ENCODE peak calls at places on chromosomes 3 and 15, in six cellular contexts. Y is IMR-90, U is mesenchymal stem cell, E is H9, Q is neuronal stem cell, A is H1. T is an unnamed sample.

GRCh38 chr3:187966636-187967035 is 187.3 kb upstream of the LPP start:
- DNase-seq in Y (no peak), U (no peak), E (no peak), Q (no peak), A (no peak), T (no peak)

GRCh38 chr3:188061133-188061532 is 92.8 kb upstream of the LPP start:
- DNase-seq in Y (peak; percentile 64), U (peak; percentile 75), E (no peak), Q (no peak), A (no peak), T (peak; percentile 99)

GRCh38 chr3:66037330-66037985 is 1.3 kb downstream of the MAGI1 start:
- DNase-seq in Y (peak; percentile 64), U (peak; percentile 67), E (peak; percentile 76), Q (no peak), A (peak; percentile 66), T (peak; percentile 24)

GRCh38 chr3:190302209-190302885 is 19.9 kb downstream of the CLDN1 start:
- DNase-seq in Y (no peak), U (no peak), E (no peak), Q (no peak), A (no peak), T (peak; percentile 18)

GRCh38 chr3:112930771-112931170 is 44.1 kb downstream of the CD200R1 start:
- DNase-seq in Y (peak; percentile 19), U (no peak), E (no peak), Q (no peak), A (no peak), T (no peak)

GRCh38 chr15:69794643-69795461 is 302.9 kb downstream of the TLE3 start:
- DNase-seq in Y (peak; percentile 47), U (peak; percentile 69), E (peak; percentile 22), Q (no peak), A (no peak), T (peak; percentile 52)

GRCh38 chr3:181628384-181628783 is 83.3 kb upstream of the SOX2 start:
- DNase-seq in Y (no peak), U (no peak), E (no peak), Q (no peak), A (no peak), T (no peak)

GRCh38 chr3:182682263-182683229 is 110.8 kb upstream of the ATP11B start:
- DNase-seq in Y (peak; percentile 10), U (peak; percentile 57), E (peak; percentile 77), Q (peak; percentile 69), A (peak; percentile 84), T (peak; percentile 57)

GRCh38 chr15:70291696-70292510 is 194.2 kb upstream of the TLE3 start:
- DNase-seq in Y (no peak), U (no peak), E (no peak), Q (no peak), A (no peak), T (peak; percentile 71)

GRCh38 chr3:149816986-149817385 is 4.0 kb downstream of the RNF13 start:
- DNase-seq in Y (peak; percentile 82), U (peak; percentile 76), E (no peak), Q (no peak), A (no peak), T (no peak)

GRCh38 chr3:79314547-79314946 is 453.3 kb downstream of the ROBO1 start:
- DNase-seq in Y (no peak), U (no peak), E (no peak), Q (no peak), A (no peak), T (peak; percentile 66)

GRCh38 chr15:31377030-31377429 is 50.4 kb downstream of the KLF13 start:
- DNase-seq in Y (no peak), U (no peak), E (no peak), Q (no peak), A (no peak), T (no peak)

GRCh38 chr3:105785790-105786189 is 83.0 kb downstream of the CBLB start:
- DNase-seq in Y (no peak), U (no peak), E (no peak), Q (no peak), A (no peak), T (no peak)

GRCh38 chr3:42504334-42505202 is 2.1 kb downstream of the VIPR1 start:
- DNase-seq in Y (no peak), U (no peak), E (peak; percentile 14), Q (no peak), A (peak; percentile 38), T (no peak)

GRCh38 chr3:137906985-137907649 is 102.8 kb upstream of the CLDN18 start:
- DNase-seq in Y (no peak), U (no peak), E (no peak), Q (no peak), A (no peak), T (no peak)
- H4K91ac ChIP-seq in Y (no peak overlapping the region), U (no peak overlapping the region), E (no peak overlapping the region), Q (no peak overlapping the region), A (no peak overlapping the region), T (no peak overlapping the region)

GRCh38 chr15:87671289-87671688 is 585.2 kb downstream of the NTRK3 start:
- DNase-seq in Y (no peak), U (no peak), E (no peak), Q (no peak), A (no peak), T (no peak)
- H4K91ac ChIP-seq in Y (no peak overlapping the region), U (peak overlapping the region; percentile 1), E (no peak overlapping the region), Q (no peak overlapping the region), A (no peak overlapping the region), T (no peak overlapping the region)

GRCh38 chr3:57604971-57605370 is 7.8 kb upstream of the ARF4 start:
- DNase-seq in Y (no peak), U (no peak), E (no peak), Q (no peak), A (no peak), T (no peak)

GRCh38 chr3:57600195-57600594 is 3.1 kb upstream of the ARF4 start:
- DNase-seq in Y (no peak), U (no peak), E (no peak), Q (no peak), A (no peak), T (no peak)

GRCh38 chr3:57605683-57606082 is 8.5 kb upstream of the ARF4 start:
- DNase-seq in Y (no peak), U (no peak), E (no peak), Q (no peak), A (no peak), T (no peak)
- H4K91ac ChIP-seq in Y (no peak overlapping the region), U (no peak overlapping the region), E (no peak overlapping the region), Q (no peak overlapping the region), A (no peak overlapping the region), T (no peak overlapping the region)

DNA sequence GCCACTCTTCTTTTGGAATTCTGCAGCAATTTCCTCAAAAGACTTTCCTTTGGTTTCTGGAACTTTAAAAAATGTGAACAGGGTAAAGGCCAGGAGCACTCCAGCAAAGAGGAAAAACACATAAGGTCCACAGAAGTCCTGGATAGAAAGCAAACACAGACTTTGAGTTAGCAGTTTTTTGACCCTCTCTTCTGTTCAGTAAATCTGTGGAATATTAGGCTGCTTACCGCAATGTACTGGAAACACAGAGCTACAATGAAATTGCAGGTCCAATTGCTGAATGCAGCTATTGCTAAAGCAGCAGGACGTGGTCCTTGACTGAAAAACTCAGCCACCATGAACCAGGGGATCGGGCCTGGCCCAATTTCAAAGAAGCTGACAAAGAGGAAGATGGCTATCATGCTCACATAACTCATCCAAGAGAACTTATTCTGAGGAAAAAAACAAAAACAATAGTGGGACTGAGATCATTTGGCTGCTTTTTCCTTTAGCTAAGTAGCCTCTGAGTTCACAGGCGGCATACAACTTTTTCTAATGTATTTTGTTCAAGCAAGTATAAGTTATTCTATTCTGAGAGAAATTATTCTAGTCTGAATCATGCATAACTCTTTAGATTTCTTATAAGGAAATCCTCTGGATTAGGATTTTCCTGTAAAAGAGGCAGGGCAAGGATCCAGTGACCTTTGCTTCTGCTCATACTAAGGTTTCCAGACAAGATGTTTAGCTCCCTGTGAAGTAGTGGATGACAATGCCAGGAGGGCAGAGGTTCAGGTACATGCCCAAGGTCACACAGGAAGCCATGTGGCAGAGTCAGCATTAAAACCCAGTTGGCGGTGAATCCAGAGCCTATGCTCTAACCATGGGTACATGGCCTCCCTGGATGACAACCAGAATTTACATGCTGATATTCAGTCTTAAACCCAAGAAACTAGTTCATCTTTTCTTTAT is 28.3 kb downstream of the SLC2A2 start:
- DNase-seq in Y (peak; percentile 59), U (peak; percentile 61), E (no peak), Q (no peak), A (no peak), T (no peak)
- H4K91ac ChIP-seq in Y (peak overlapping the region; percentile 13), U (peak overlapping the region; percentile 30), E (no peak overlapping the region), Q (no peak overlapping the region), A (no peak overlapping the region), T (no peak overlapping the region)

GRCh38 chr3:13590841-13591515 is 42.1 kb downstream of the FBLN2 start:
- DNase-seq in Y (peak; percentile 7), U (no peak), E (no peak), Q (no peak), A (no peak), T (no peak)
- H4K91ac ChIP-seq in Y (no peak overlapping the region), U (no peak overlapping the region), E (no peak overlapping the region), Q (no peak overlapping the region), A (no peak overlapping the region), T (no peak overlapping the region)